ENCODE peak calls at places on chromosome 2, in four cellular contexts. P is HCT116, J is GM23338, U is fibroblast of lung. T is an unnamed sample. For H3K36me3, the result is how much of the 10 kb centered on the place peaks cover.

GRCh38 chr2:240931319-240931949 is 25.3 kb downstream of the CROCC2 start:
- DNase-seq in P (no peak), J (no peak), U (no peak), T (no peak)

GRCh38 chr2:175926272-175926671 is 75.8 kb downstream of the LNPK start:
- DNase-seq in P (no peak), J (no peak), U (peak), T (no peak)

GRCh38 chr2:98809116-98809515 is 78.2 kb upstream of the MGAT4A start:
- DNase-seq in P (no peak), J (no peak), U (no peak), T (no peak)

GRCh38 chr2:101040072-101040471 is 38.0 kb downstream of the RPL31 start:
- DNase-seq in P (no peak), J (no peak), U (no peak), T (no peak)

GRCh38 chr2:73128841-73129535 is 16.2 kb upstream of the RAB11FIP5 start:
- DNase-seq in P (no peak), J (peak), U (no peak), T (no peak)

GRCh38 chr2:174027956-174028355 is 62.8 kb upstream of the SP3 start:
- DNase-seq in P (no peak), J (no peak), U (no peak), T (no peak)

GRCh38 chr2:56130463-56131070 is 53.2 kb upstream of the CCDC85A start:
- DNase-seq in P (peak), J (peak), U (peak), T (peak)

GRCh38 chr2:202038471-202039277 is 5.0 kb downstream of the FZD7 start:
- DNase-seq in P (peak), J (peak), U (peak), T (no peak)

GRCh38 chr2:14723684-14724083 is 91.2 kb downstream of the LRATD1 start:
- DNase-seq in P (no peak), J (no peak), U (no peak), T (no peak)

GRCh38 chr2:8431446-8432125 is 250.3 kb upstream of the ID2 start:
- DNase-seq in P (no peak), J (no peak), U (peak), T (peak)

GRCh38 chr2:237563816-237564215 is 2.6 kb upstream of the PRLH start:
- DNase-seq in P (no peak), J (peak), U (peak), T (no peak)

GRCh38 chr2:1117569-1117968 is 166.9 kb downstream of the SNTG2 start:
- DNase-seq in P (no peak), J (no peak), U (no peak), T (no peak)

GRCh38 chr2:146978891-146979555 is 865.8 kb upstream of the ACVR2A start:
- DNase-seq in P (no peak), J (peak), U (peak), T (no peak)

GRCh38 chr2:228819701-228820100 is 451.4 kb downstream of the PID1 start:
- DNase-seq in P (no peak), J (no peak), U (no peak), T (peak)

GRCh38 chr2:30230855-30231725 is at the start of gene LBH:
- DNase-seq in P (no peak), J (peak), U (peak), T (peak)

GRCh38 chr2:118748245-118748885 is 99.1 kb downstream of the EN1 start:
- DNase-seq in P (no peak), J (no peak), U (peak), T (no peak)

GRCh38 chr2:200188851-200189250 is 117.6 kb upstream of the SPATS2L start:
- DNase-seq in P (no peak), J (no peak), U (peak), T (no peak)

GRCh38 chr2:32064713-32065112 is 1.4 kb downstream of the SPAST start:
- DNase-seq in P (no peak), J (no peak), U (no peak), T (no peak)

GRCh38 chr2:20456049-20456665 is 9.3 kb downstream of the RHOB start:
- DNase-seq in P (no peak), J (no peak), U (peak), T (no peak)

GRCh38 chr2:200756618-200757321 is 54.9 kb upstream of the BZW1 start:
- DNase-seq in P (no peak), J (no peak), U (peak), T (no peak)

GRCh38 chr2:113278812-113279139 is at the start of gene PAX8:
- DNase-seq in P (no peak), J (peak), U (no peak), T (no peak)

GRCh38 chr2:17611036-17611435 is 70.5 kb downstream of the VSNL1 start:
- DNase-seq in P (no peak), J (no peak), U (no peak), T (no peak)

GRCh38 chr2:234715671-234716250 is 218.9 kb upstream of the ARL4C start:
- DNase-seq in P (no peak), J (no peak), U (no peak), T (no peak)

DNA sequence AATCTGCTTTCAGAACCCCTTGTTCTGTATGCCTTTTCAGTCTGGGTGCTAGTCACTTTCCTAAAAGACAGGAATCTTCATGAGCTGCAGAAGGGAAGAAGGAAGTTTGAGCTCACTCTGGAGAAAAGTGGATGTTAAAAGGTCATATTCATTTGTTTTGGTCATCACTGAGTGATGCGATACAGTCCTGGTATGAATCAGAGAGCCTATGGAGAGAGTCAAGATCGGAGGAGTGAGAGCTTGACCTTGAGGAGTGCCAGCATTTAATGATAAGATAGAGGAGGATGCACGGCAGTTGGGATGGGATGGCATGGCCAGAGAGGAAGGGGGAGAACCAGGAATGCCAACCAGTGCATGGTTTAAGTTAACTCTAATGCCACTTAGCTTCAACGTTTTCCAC is 19.6 kb downstream of the USP39 start:
- DNase-seq in P (no peak), J (no peak), U (no peak), T (no peak)
- H3K36me3 ChIP-seq in P (under half), J (half or more), U (under half), T (half or more)

DNA sequence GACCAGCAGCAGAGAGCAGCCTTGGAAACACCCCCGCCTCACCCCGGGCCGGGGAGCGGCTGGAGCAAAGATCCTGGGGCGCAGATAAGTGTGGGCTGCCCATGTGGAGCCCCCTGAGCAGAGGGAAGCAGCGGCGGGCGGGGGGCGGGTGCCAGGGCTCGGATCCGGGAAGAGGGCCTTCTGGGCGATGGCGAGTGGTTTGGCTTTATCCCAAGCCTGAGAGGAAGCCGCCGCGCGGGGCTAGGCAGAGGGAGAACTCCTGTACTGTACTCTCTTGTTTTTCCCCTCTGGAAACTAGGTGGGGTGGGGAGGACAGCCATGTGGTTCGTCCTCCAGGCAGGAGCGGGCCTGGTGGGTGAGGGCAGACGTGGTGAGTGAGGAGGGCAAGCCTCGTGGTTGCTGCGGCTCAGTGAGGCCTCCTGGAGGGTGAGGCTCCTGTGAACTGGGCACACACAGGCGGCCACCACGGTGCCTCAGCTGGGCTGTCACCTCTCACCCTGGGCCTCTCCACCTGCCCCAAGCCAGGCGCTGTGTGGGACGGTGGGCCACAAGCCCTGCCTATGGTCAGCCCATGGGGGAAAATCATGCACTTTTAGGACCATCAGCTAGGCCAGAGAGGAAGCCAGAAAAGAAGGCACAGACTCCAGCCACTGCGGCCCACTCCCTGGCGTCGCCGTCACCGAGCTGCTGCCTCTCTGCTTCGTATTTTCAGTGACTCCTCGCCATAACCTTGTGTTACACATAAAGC is 28.3 kb upstream of the HS6ST1 start:
- DNase-seq in P (no peak), J (no peak), U (no peak), T (no peak)
- H3K27ac ChIP-seq in P (no peak), J (no peak), U (no peak), T (no peak)

GRCh38 chr2:44940612-44941464 is 664 bp upstream of the SIX3 start:
- DNase-seq in P (no peak), J (no peak), U (no peak), T (no peak)
- TF ChIP-seq EZH2 in P (no peak), J (peak), U (peak), T (no peak)

DNA sequence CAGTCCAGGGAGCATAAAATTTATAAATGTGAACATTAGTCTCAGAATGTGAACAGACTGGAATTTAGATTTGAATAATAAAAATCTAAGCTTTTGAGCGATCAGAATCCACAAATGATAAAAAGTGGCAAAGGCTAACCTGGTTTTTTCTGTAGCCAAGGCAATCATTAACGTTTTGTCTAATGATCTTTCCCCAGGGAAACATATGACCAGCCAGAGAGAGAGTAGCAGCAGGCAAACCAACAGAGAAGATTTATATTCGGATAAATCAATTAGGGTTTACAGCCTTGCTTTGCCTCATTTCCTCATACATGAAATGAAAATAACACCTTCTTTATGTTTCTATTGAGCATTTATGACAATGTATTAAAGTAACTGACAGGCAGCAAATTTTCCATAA is 14.5 kb downstream of the TIA1 start:
- DNase-seq in P (no peak), J (no peak), U (no peak), T (no peak)
- H3K36me3 ChIP-seq in P (under half), J (half or more), U (under half), T (half or more)

GRCh38 chr2:127175821-127176354 is 44.2 kb downstream of the CYP27C1 start:
- DNase-seq in P (no peak), J (no peak), U (no peak), T (no peak)
- H3K27ac ChIP-seq in P (no peak), J (no peak), U (peak), T (no peak)

DNA sequence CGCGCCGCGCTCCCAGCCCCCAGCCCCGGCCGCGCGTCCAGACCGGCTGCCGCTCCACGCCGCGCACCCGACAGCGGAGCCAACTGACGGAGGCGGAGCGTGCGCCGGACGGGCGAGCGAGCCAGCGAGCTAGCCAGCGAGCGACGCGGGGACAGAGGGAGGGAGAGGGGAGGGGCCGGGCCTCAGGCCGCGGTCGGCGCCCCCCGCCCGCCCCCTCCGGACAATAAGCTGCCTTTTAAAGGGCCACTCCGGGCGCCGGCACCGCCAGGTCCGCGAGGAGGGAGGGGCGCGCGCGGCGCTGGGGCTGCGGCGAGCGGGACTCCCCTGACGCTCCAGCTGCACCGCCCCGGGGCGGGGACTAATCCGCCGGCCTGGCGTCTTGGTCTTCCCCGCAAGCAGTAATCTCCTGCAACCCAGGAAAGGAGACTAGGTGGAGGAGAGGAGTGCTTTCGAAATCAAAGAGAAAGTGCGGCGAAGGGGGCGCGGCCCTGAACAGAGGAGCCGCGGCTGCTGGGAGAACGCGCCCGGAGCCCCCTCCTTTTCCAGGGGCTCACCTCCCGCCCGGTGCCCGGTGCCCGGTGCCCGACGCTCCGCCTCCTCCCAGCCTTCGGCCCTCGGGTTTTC is at the start of gene BIN1:
- DNase-seq in P (peak), J (peak), U (peak), T (peak)
- TF ChIP-seq EZH2 in P (no peak), J (no peak), U (no peak), T (no peak)

DNA sequence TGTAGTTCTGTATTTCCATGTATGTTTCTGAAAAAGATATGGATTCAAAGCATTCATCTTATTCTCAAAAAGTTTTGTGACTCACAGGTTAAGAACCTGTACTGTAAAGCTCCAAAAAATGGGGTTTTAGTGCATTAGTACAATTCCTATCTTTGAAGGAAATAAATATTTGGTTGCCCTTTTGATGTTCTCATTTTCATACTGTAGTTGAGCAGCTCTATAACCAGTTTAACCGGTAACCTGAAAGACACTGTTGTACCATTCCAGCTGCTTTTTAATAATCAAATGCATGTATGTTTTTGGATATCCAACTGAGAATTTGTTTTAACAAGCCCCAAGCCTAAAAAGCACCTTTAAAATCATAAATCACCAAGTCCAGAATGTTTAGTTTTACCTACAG is 9.6 kb upstream of the OSGEPL1 start:
- DNase-seq in P (no peak), J (no peak), U (no peak), T (no peak)
- H3K36me3 ChIP-seq in P (under half), J (under half), U (under half), T (half or more)